ENCODE peak calls at places on chromosomes 2 and 18, in nine cellular contexts. B is A549, E is HepG2, F is vagina, C is thyroid gland, U is GM12878, P is heart left ventricle, R is HCT116, H is tibial nerve. Q is an unnamed sample.

GRCh38 chr2:111155610-111156009 is 34.9 kb downstream of the BCL2L11 start:
- DNase-seq in U (no peak), B (no peak), H (no peak), C (no peak), P (no peak), E (peak; percentile 81), R (no peak), F (no peak), Q (no peak)

GRCh38 chr2:31764169-31764568 is 183.4 kb upstream of the SRD5A2 start:
- DNase-seq in R (no peak), U (no peak), C (no peak), B (no peak), H (no peak), P (no peak), E (no peak), F (no peak), Q (no peak)

GRCh38 chr18:50654658-50655550 is 95.0 kb downstream of the MAPK4 start:
- DNase-seq in C (peak; percentile 66), B (no peak), R (no peak), U (no peak), P (peak; percentile 56), H (no peak), F (no peak), E (peak; percentile 27), Q (no peak)

GRCh38 chr18:2994603-2995432 is 18.1 kb downstream of the LPIN2 start:
- DNase-seq in U (no peak), C (no peak), E (no peak), P (peak; percentile 55), R (no peak), F (no peak), B (no peak), H (no peak), Q (no peak)

GRCh38 chr2:37742286-37742685 is 70.8 kb upstream of the CDC42EP3 start:
- DNase-seq in U (no peak), F (no peak), R (no peak), B (no peak), C (no peak), E (no peak), H (no peak), P (no peak), Q (no peak)

GRCh38 chr2:45793564-45793963 is 142.1 kb downstream of the PRKCE start:
- DNase-seq in C (no peak), R (no peak), U (no peak), P (no peak), H (no peak), F (no peak), E (peak; percentile 50), B (no peak), Q (no peak)

GRCh38 chr2:45610281-45611019 is 617 bp downstream of the SRBD1 start:
- DNase-seq in C (peak; percentile 53), E (peak; percentile 80), B (peak; percentile 47), R (peak; percentile 48), H (peak; percentile 30), P (peak; percentile 47), U (peak; percentile 28), F (no peak), Q (peak; percentile 34)

GRCh38 chr2:18455256-18455862 is 105.1 kb downstream of the RDH14 start:
- DNase-seq in U (no peak), R (no peak), H (no peak), F (no peak), P (no peak), E (peak; percentile 13), B (no peak), C (no peak), Q (no peak)

GRCh38 chr2:84701880-84702279 is 179.0 kb downstream of the TRABD2A start:
- DNase-seq in C (no peak), E (no peak), F (no peak), U (no peak), H (no peak), B (no peak), P (no peak), R (no peak), Q (no peak)

GRCh38 chr2:229346801-229347540 is 75.9 kb upstream of the PID1 start:
- DNase-seq in R (no peak), F (no peak), B (no peak), U (no peak), C (no peak), H (no peak), E (no peak), P (no peak), Q (no peak)

GRCh38 chr2:143258126-143258892 is 129.1 kb downstream of the ARHGAP15 start:
- DNase-seq in F (no peak), U (no peak), B (no peak), P (no peak), H (no peak), E (no peak), C (no peak), R (no peak), Q (no peak)

GRCh38 chr2:215983581-215984351 is 29.6 kb downstream of the MREG start:
- DNase-seq in H (no peak), F (no peak), C (no peak), E (no peak), P (no peak), R (no peak), B (no peak), U (no peak), Q (no peak)

GRCh38 chr2:18834341-18834740 is 245.0 kb upstream of the NT5C1B start:
- DNase-seq in C (no peak), B (no peak), R (no peak), F (no peak), E (no peak), U (no peak), H (no peak), P (no peak), Q (peak; percentile 12)

GRCh38 chr2:53913721-53914120 is 54.0 kb upstream of the GPR75 start:
- DNase-seq in P (no peak), R (no peak), U (peak; percentile 2), F (no peak), E (no peak), C (no peak), B (no peak), H (no peak), Q (peak; percentile 2)

GRCh38 chr2:49286045-49286444 is 131.7 kb upstream of the FSHR start:
- DNase-seq in C (no peak), F (no peak), E (no peak), U (no peak), R (no peak), B (no peak), H (no peak), P (no peak), Q (no peak)

GRCh38 chr18:78787751-78788150 is 191.9 kb upstream of the SALL3 start:
- DNase-seq in B (no peak), R (no peak), P (no peak), E (no peak), U (no peak), F (no peak), C (no peak), H (no peak), Q (no peak)

GRCh38 chr2:128559533-128560515 is 241.2 kb upstream of the HS6ST1 start:
- DNase-seq in B (no peak), F (no peak), H (no peak), U (no peak), E (no peak), R (no peak), C (no peak), P (no peak), Q (no peak)

GRCh38 chr18:79395761-79396404 is at the start of gene NFATC1:
- DNase-seq in E (no peak), C (peak; percentile 71), H (peak; percentile 69), R (no peak), F (no peak), B (peak; percentile 31), P (peak; percentile 92), U (no peak), Q (peak; percentile 45)

GRCh38 chr2:120227111-120227991 is 4.2 kb upstream of the TMEM185B start:
- DNase-seq in F (no peak), B (no peak), R (no peak), C (no peak), E (peak; percentile 72), P (no peak), U (no peak), H (no peak), Q (no peak)

DNA sequence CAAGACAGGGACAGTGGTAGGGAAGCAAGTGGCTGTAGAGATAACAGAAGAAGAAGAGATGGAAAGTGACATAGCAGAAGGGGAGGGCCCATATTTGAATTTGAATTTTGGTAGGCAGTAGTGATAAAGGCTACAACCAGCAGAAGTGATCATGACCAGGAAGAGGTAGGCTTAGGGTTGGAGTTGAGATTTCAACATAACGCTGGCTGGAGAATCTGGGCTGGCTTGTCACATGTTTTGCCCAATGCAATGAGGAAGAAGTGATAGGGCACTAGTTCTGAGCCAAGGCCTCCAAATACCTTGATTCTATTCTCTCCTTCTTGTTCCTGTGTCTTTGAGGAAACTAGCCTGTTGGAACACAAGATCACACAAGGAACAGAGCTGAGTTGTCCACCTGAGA is 69.4 kb downstream of the SCG2 start:
- DNase-seq in U (no peak), F (no peak), E (no peak), P (no peak), C (no peak), R (no peak), H (no peak), B (no peak), Q (no peak)
- TF ChIP-seq POLR2A in U (no peak), F (no peak), E (no peak), P (no peak), C (no peak), R (no peak), H (no peak), B (no peak), Q (no peak)

GRCh38 chr2:175892046-175892445 is 110.0 kb downstream of the LNPK start:
- DNase-seq in C (no peak), P (no peak), H (no peak), U (no peak), F (no peak), B (no peak), E (no peak), R (no peak), Q (no peak)

GRCh38 chr2:175890636-175891242 is 111.3 kb downstream of the LNPK start:
- DNase-seq in U (no peak), E (peak; percentile 4), F (no peak), P (peak; percentile 37), B (no peak), H (no peak), C (no peak), R (no peak), Q (no peak)

GRCh38 chr2:175884673-175885393 is 117.2 kb downstream of the LNPK start:
- DNase-seq in P (no peak), H (no peak), U (no peak), C (no peak), B (no peak), E (no peak), R (no peak), F (no peak), Q (no peak)

GRCh38 chr2:175889557-175890355 is 112.3 kb downstream of the LNPK start:
- DNase-seq in H (no peak), R (no peak), F (no peak), C (no peak), P (no peak), E (no peak), U (no peak), B (no peak), Q (no peak)
- TF ChIP-seq POLR2A in H (no peak), R (no peak), F (no peak), C (no peak), P (no peak), E (no peak), U (no peak), B (no peak), Q (no peak)

GRCh38 chr2:24076849-24077534 is 866 bp upstream of the SF3B6 start:
- DNase-seq in F (no peak), R (no peak), C (no peak), P (no peak), H (no peak), B (no peak), E (no peak), U (no peak), Q (no peak)
- TF ChIP-seq POLR2A in F (no peak), R (peak; percentile 36), C (no peak), P (no peak), H (no peak), B (no peak), E (no peak), U (peak; percentile 27), Q (no peak)

GRCh38 chr2:178413472-178414265 is 37.3 kb downstream of the PRKRA start:
- DNase-seq in P (peak; percentile 80), E (peak; percentile 30), F (no peak), B (peak; percentile 48), U (peak; percentile 38), H (peak; percentile 48), C (peak; percentile 70), R (peak; percentile 67), Q (peak; percentile 50)
- TF ChIP-seq POLR2A in P (no peak), E (no peak), F (no peak), B (no peak), U (peak; percentile 80), H (peak; percentile 37), C (no peak), R (peak; percentile 74), Q (peak; percentile 45)